ENCODE peak calls at places on chromosomes 11 and 22, in seven cellular contexts. One of them, this sample, is unnamed.

GRCh38 chr11:132994038-132994502 is 538.2 kb downstream of the OPCML start:
- DNase-seq in thoracic aorta: no peak
- DNase-seq in colonic mucosa: no peak
- DNase-seq in DND-41: no peak
- DNase-seq in lower lobe of right lung: no peak
- DNase-seq in neural progenitor cell: peak
- DNase-seq in right lobe of liver: no peak
- DNase-seq in this sample: no peak

GRCh38 chr11:1297011-1297575 is 12.3 kb downstream of the TOLLIP start:
- DNase-seq in thoracic aorta: no peak
- DNase-seq in colonic mucosa: no peak
- DNase-seq in DND-41: no peak
- DNase-seq in lower lobe of right lung: peak
- DNase-seq in neural progenitor cell: no peak
- DNase-seq in right lobe of liver: no peak
- DNase-seq in this sample: no peak

GRCh38 chr11:130518164-130518563 is 69.7 kb downstream of the ADAMTS15 start:
- DNase-seq in thoracic aorta: no peak
- DNase-seq in colonic mucosa: no peak
- DNase-seq in DND-41: no peak
- DNase-seq in lower lobe of right lung: no peak
- DNase-seq in neural progenitor cell: no peak
- DNase-seq in right lobe of liver: no peak
- DNase-seq in this sample: no peak

GRCh38 chr11:131464024-131464423 is 93.6 kb downstream of the NTM start:
- DNase-seq in thoracic aorta: no peak
- DNase-seq in colonic mucosa: no peak
- DNase-seq in DND-41: no peak
- DNase-seq in lower lobe of right lung: no peak
- DNase-seq in neural progenitor cell: no peak
- DNase-seq in right lobe of liver: no peak
- DNase-seq in this sample: no peak

GRCh38 chr11:19905280-19905853 is 192.7 kb downstream of the NAV2 start:
- DNase-seq in thoracic aorta: no peak
- DNase-seq in colonic mucosa: no peak
- DNase-seq in DND-41: no peak
- DNase-seq in lower lobe of right lung: no peak
- DNase-seq in neural progenitor cell: peak
- DNase-seq in right lobe of liver: no peak
- DNase-seq in this sample: no peak

GRCh38 chr11:19827399-19828135 is 114.9 kb downstream of the NAV2 start:
- DNase-seq in thoracic aorta: no peak
- DNase-seq in colonic mucosa: peak
- DNase-seq in DND-41: no peak
- DNase-seq in lower lobe of right lung: no peak
- DNase-seq in neural progenitor cell: peak
- DNase-seq in right lobe of liver: no peak
- DNase-seq in this sample: no peak

GRCh38 chr11:66291706-66292542 is at the start of gene TMEM151A:
- DNase-seq in thoracic aorta: no peak
- DNase-seq in colonic mucosa: no peak
- DNase-seq in DND-41: no peak
- DNase-seq in lower lobe of right lung: no peak
- DNase-seq in neural progenitor cell: peak
- DNase-seq in right lobe of liver: no peak
- DNase-seq in this sample: no peak

GRCh38 chr11:126997196-126997595 is 3.4 kb downstream of the KIRREL3 start:
- DNase-seq in thoracic aorta: no peak
- DNase-seq in colonic mucosa: no peak
- DNase-seq in DND-41: no peak
- DNase-seq in lower lobe of right lung: no peak
- DNase-seq in neural progenitor cell: no peak
- DNase-seq in right lobe of liver: no peak
- DNase-seq in this sample: no peak

GRCh38 chr11:67269401-67270255 is 3.4 kb downstream of the GRK2 start:
- DNase-seq in thoracic aorta: no peak
- DNase-seq in colonic mucosa: peak
- DNase-seq in DND-41: no peak
- DNase-seq in lower lobe of right lung: peak
- DNase-seq in neural progenitor cell: no peak
- DNase-seq in right lobe of liver: peak
- DNase-seq in this sample: no peak

GRCh38 chr11:100883860-100884259 is 196.8 kb downstream of the ARHGAP42 start:
- DNase-seq in thoracic aorta: no peak
- DNase-seq in colonic mucosa: no peak
- DNase-seq in DND-41: no peak
- DNase-seq in lower lobe of right lung: no peak
- DNase-seq in neural progenitor cell: no peak
- DNase-seq in right lobe of liver: no peak
- DNase-seq in this sample: no peak

GRCh38 chr11:75413864-75414263 is 14.5 kb downstream of the RPS3 start:
- DNase-seq in thoracic aorta: no peak
- DNase-seq in colonic mucosa: no peak
- DNase-seq in DND-41: no peak
- DNase-seq in lower lobe of right lung: no peak
- DNase-seq in neural progenitor cell: no peak
- DNase-seq in right lobe of liver: no peak
- DNase-seq in this sample: no peak

GRCh38 chr11:96113100-96113710 is 189.3 kb upstream of the MTMR2 start:
- DNase-seq in thoracic aorta: no peak
- DNase-seq in colonic mucosa: no peak
- DNase-seq in DND-41: no peak
- DNase-seq in lower lobe of right lung: no peak
- DNase-seq in neural progenitor cell: no peak
- DNase-seq in right lobe of liver: no peak
- DNase-seq in this sample: no peak

GRCh38 chr11:109704432-109704831 is 282.4 kb downstream of the C11orf87 start:
- DNase-seq in thoracic aorta: no peak
- DNase-seq in colonic mucosa: no peak
- DNase-seq in DND-41: no peak
- DNase-seq in lower lobe of right lung: no peak
- DNase-seq in neural progenitor cell: no peak
- DNase-seq in right lobe of liver: no peak
- DNase-seq in this sample: no peak

GRCh38 chr11:74929431-74930363 is 19.2 kb downstream of the XRRA1 start:
- DNase-seq in thoracic aorta: peak
- DNase-seq in colonic mucosa: peak
- DNase-seq in DND-41: peak
- DNase-seq in lower lobe of right lung: peak
- DNase-seq in neural progenitor cell: peak
- DNase-seq in right lobe of liver: no peak
- DNase-seq in this sample: no peak

GRCh38 chr22:39215430-39216142 is 29.2 kb downstream of the PDGFB start:
- DNase-seq in thoracic aorta: no peak
- DNase-seq in colonic mucosa: no peak
- DNase-seq in DND-41: no peak
- DNase-seq in lower lobe of right lung: peak
- DNase-seq in neural progenitor cell: peak
- DNase-seq in right lobe of liver: no peak
- DNase-seq in this sample: no peak

GRCh38 chr22:49228431-49229037 is 599.1 kb downstream of the BRD1 start:
- DNase-seq in thoracic aorta: no peak
- DNase-seq in colonic mucosa: no peak
- DNase-seq in DND-41: no peak
- DNase-seq in lower lobe of right lung: no peak
- DNase-seq in neural progenitor cell: no peak
- DNase-seq in right lobe of liver: no peak
- DNase-seq in this sample: no peak

GRCh38 chr22:21725956-21726649 is 9.5 kb downstream of the YPEL1 start:
- DNase-seq in thoracic aorta: no peak
- DNase-seq in colonic mucosa: no peak
- DNase-seq in DND-41: no peak
- DNase-seq in lower lobe of right lung: no peak
- DNase-seq in neural progenitor cell: no peak
- DNase-seq in right lobe of liver: no peak
- DNase-seq in this sample: no peak

GRCh38 chr11:130464289-130464812 is 15.9 kb downstream of the ADAMTS15 start:
- DNase-seq in thoracic aorta: no peak
- DNase-seq in colonic mucosa: no peak
- DNase-seq in DND-41: no peak
- DNase-seq in lower lobe of right lung: no peak
- DNase-seq in neural progenitor cell: no peak
- DNase-seq in right lobe of liver: no peak
- DNase-seq in this sample: no peak

GRCh38 chr22:42635531-42635930 is 4.9 kb downstream of the ATP5MGL start:
- DNase-seq in thoracic aorta: peak
- DNase-seq in colonic mucosa: peak
- DNase-seq in DND-41: no peak
- DNase-seq in lower lobe of right lung: no peak
- DNase-seq in neural progenitor cell: no peak
- DNase-seq in right lobe of liver: no peak
- DNase-seq in this sample: no peak

GRCh38 chr22:31605851-31606585 is 56.0 kb downstream of the PISD start:
- DNase-seq in thoracic aorta: no peak
- DNase-seq in colonic mucosa: no peak
- DNase-seq in DND-41: no peak
- DNase-seq in lower lobe of right lung: peak
- DNase-seq in neural progenitor cell: no peak
- DNase-seq in right lobe of liver: no peak
- DNase-seq in this sample: no peak

DNA sequence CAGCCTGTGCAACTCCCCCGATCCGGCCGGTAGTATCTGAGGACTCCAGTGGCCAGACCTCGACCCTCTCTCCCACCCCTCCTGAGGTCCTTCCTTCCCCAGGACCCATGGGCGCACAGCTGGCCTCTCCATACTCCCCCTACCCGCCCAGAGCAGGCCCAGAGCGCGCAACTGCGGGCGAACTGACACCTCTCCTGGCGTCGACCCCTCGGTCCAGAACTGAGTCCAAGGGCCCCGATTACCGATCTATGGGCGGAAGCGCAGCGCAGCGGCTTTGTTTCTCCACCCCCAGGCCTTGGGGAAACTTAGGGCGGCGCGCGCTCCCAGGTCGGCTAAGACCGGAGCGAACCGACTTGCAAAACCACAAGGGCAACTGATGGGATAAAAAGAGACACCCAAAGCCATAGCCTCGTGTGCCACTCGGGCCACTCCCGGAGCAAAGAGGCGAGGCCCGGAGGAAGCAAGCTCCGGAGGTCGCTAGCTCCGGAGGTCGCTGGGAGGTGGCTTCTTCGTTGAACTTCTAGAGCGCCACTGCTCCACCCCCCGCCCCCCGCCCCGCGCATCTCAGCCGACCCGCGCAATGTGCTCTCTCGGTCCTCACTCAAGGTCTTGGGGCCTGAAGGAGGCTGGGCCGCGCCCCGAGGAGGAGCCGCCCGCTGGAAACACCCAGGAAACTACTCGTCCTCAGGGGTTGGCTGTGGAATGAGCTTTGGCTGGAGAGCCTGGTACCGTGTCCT is 9.8 kb upstream of the ALX4 start:
- DNase-seq in thoracic aorta: no peak
- DNase-seq in colonic mucosa: no peak
- DNase-seq in DND-41: no peak
- DNase-seq in lower lobe of right lung: no peak
- DNase-seq in neural progenitor cell: peak
- DNase-seq in right lobe of liver: no peak
- DNase-seq in this sample: no peak
- H3K4me3 ChIP-seq in thoracic aorta: no peak
- H3K4me3 ChIP-seq in colonic mucosa: no peak
- H3K4me3 ChIP-seq in DND-41: no peak
- H3K4me3 ChIP-seq in lower lobe of right lung: no peak
- H3K4me3 ChIP-seq in neural progenitor cell: peak
- H3K4me3 ChIP-seq in right lobe of liver: no peak
- H3K4me3 ChIP-seq in this sample: no peak

GRCh38 chr11:2397005-2397404 is 3.5 kb upstream of the TSSC4 start:
- DNase-seq in thoracic aorta: no peak
- DNase-seq in colonic mucosa: no peak
- DNase-seq in DND-41: no peak
- DNase-seq in lower lobe of right lung: no peak
- DNase-seq in neural progenitor cell: no peak
- DNase-seq in right lobe of liver: no peak
- DNase-seq in this sample: no peak

GRCh38 chr11:2399488-2400068 is 972 bp upstream of the TSSC4 start:
- DNase-seq in thoracic aorta: no peak
- DNase-seq in colonic mucosa: peak
- DNase-seq in DND-41: peak
- DNase-seq in lower lobe of right lung: no peak
- DNase-seq in neural progenitor cell: peak
- DNase-seq in right lobe of liver: no peak
- DNase-seq in this sample: no peak

GRCh38 chr11:2400761-2401435 is 348 bp downstream of the TSSC4 start:
- DNase-seq in thoracic aorta: no peak
- DNase-seq in colonic mucosa: no peak
- DNase-seq in DND-41: no peak
- DNase-seq in lower lobe of right lung: no peak
- DNase-seq in neural progenitor cell: peak
- DNase-seq in right lobe of liver: no peak
- DNase-seq in this sample: no peak

GRCh38 chr11:2400069-2400760 is at the start of gene TSSC4:
- DNase-seq in thoracic aorta: peak
- DNase-seq in colonic mucosa: peak
- DNase-seq in DND-41: peak
- DNase-seq in lower lobe of right lung: peak
- DNase-seq in neural progenitor cell: peak
- DNase-seq in right lobe of liver: peak
- DNase-seq in this sample: peak

DNA sequence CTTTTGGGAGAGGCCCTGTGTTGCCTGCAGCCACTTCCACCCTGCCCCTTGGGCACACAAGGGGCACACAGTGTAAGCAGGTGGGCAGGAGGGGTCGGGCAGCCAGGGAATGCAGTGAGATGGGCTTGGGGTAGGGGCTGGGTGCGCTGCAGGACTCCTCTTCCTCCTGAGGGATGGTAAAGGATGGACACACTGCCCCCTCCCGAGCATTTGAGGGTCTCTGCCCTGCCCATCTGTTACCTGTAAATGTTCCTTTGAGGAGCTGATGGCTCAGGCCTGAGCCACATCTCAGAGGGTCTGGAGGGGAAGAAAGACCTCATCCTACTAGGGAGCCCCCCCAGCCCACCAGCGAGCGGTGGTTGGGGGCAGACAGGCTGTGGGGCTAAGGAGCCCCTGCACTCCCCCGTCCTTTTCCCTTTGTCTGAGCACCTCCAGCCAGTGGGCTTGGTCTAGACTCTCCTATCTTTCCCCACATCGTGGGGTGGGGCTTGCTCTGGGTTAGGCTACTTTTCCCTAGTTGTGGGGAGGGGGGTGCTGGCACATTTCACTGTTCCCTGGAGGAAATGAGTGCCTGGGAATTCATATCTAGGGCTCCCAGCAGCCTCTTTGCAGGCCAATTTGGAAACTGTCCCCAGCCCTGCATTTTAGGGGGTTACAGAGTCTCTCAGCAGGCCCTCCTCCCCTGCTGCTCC is 1.7 kb upstream of the TSSC4 start:
- DNase-seq in thoracic aorta: no peak
- DNase-seq in colonic mucosa: no peak
- DNase-seq in DND-41: no peak
- DNase-seq in lower lobe of right lung: no peak
- DNase-seq in neural progenitor cell: no peak
- DNase-seq in right lobe of liver: no peak
- DNase-seq in this sample: no peak
- H3K4me3 ChIP-seq in thoracic aorta: peak
- H3K4me3 ChIP-seq in colonic mucosa: peak
- H3K4me3 ChIP-seq in DND-41: peak
- H3K4me3 ChIP-seq in lower lobe of right lung: peak
- H3K4me3 ChIP-seq in neural progenitor cell: no peak
- H3K4me3 ChIP-seq in right lobe of liver: peak
- H3K4me3 ChIP-seq in this sample: peak

GRCh38 chr11:47253660-47254059 is 4.1 kb upstream of the NR1H3 start:
- DNase-seq in thoracic aorta: no peak
- DNase-seq in colonic mucosa: no peak
- DNase-seq in DND-41: no peak
- DNase-seq in lower lobe of right lung: peak
- DNase-seq in neural progenitor cell: no peak
- DNase-seq in right lobe of liver: no peak
- DNase-seq in this sample: no peak
- H3K4me3 ChIP-seq in thoracic aorta: no peak
- H3K4me3 ChIP-seq in colonic mucosa: no peak
- H3K4me3 ChIP-seq in DND-41: no peak
- H3K4me3 ChIP-seq in lower lobe of right lung: no peak
- H3K4me3 ChIP-seq in neural progenitor cell: no peak
- H3K4me3 ChIP-seq in right lobe of liver: no peak
- H3K4me3 ChIP-seq in this sample: no peak

GRCh38 chr11:119029340-119030028 is 1.2 kb downstream of the SLC37A4 start:
- DNase-seq in thoracic aorta: no peak
- DNase-seq in colonic mucosa: peak
- DNase-seq in DND-41: no peak
- DNase-seq in lower lobe of right lung: no peak
- DNase-seq in neural progenitor cell: peak
- DNase-seq in right lobe of liver: peak
- DNase-seq in this sample: no peak
- H3K4me3 ChIP-seq in thoracic aorta: peak
- H3K4me3 ChIP-seq in colonic mucosa: peak
- H3K4me3 ChIP-seq in DND-41: no peak
- H3K4me3 ChIP-seq in lower lobe of right lung: peak
- H3K4me3 ChIP-seq in neural progenitor cell: peak
- H3K4me3 ChIP-seq in right lobe of liver: peak
- H3K4me3 ChIP-seq in this sample: peak